ENCODE peak calls at places on chromosome 11, in five cellular contexts. Z is activated naive CD4-positive, alpha-beta T cell treated with anti-CD3 and anti-CD28 coated beads, Interleukin-2, amount 10 ng/mL, durations not matched to agents 7 days and 5 days; E is NCI-H1105; G is neural crest cell; N is NCI-H187 treated with DMSO at 0.1 percent for 48 hours. F is an unnamed sample.

GRCh38 chr11:72439455-72439854 is 5.1 kb upstream of the CLPB start:
- DNase-seq in N (no peak), E (no peak), G (no peak), Z (no peak), F (no peak)

GRCh38 chr11:2516276-2517015 is 71.6 kb downstream of the KCNQ1 start:
- DNase-seq in Z (no peak), E (no peak), N (no peak), G (peak), F (no peak)

GRCh38 chr11:128226106-128226716 is 361.1 kb downstream of the ETS1 start:
- DNase-seq in G (no peak), E (no peak), N (no peak), Z (no peak), F (no peak)

GRCh38 chr11:69199583-69200295 is 44.0 kb downstream of the SMIM38 start:
- DNase-seq in G (no peak), Z (no peak), N (no peak), E (no peak), F (no peak)

GRCh38 chr11:131677832-131678470 is 307.5 kb downstream of the NTM start:
- DNase-seq in E (no peak), Z (no peak), N (no peak), G (no peak), F (no peak)

GRCh38 chr11:76219243-76219642 is 12.9 kb upstream of the WNT11 start:
- DNase-seq in E (no peak), G (no peak), Z (no peak), N (no peak), F (no peak)

GRCh38 chr11:16252373-16252772 is 104.0 kb downstream of the SOX6 start:
- DNase-seq in E (no peak), G (no peak), N (no peak), Z (no peak), F (no peak)

GRCh38 chr11:111283945-111284481 is 14.3 kb upstream of the POU2AF3 start:
- DNase-seq in Z (no peak), N (no peak), G (no peak), E (no peak), F (no peak)

GRCh38 chr11:42299780-42300179 is 840.3 kb upstream of the LRRC4C start:
- DNase-seq in Z (no peak), G (no peak), E (no peak), N (no peak), F (no peak)

GRCh38 chr11:36373040-36374010 is 77.2 kb downstream of the PRR5L start:
- DNase-seq in G (no peak), N (no peak), E (no peak), Z (no peak), F (no peak)

F was measured in endothelial cell.